ENCODE peak calls at places on chromosomes 7 and 10, in nine cellular contexts. D is tibial artery; Q is body of pancreas; J is pancreas; T is transverse colon; Z is right lobe of liver; N is naive thymus-derived CD4-positive, alpha-beta T cell; G is H9; H is GM12878. W is an unnamed sample.
A peak's percentile ranks its signal among the peaks of the same experiment; 100 is the strongest.

GRCh38 chr7:105734233-105734632 is 142.2 kb downstream of the ATXN7L1 start:
- DNase-seq in D (no peak), Q (no peak), J (no peak), T (no peak), Z (no peak), N (no peak), G (no peak), H (no peak), W (no peak)

GRCh38 chr7:106283831-106284515 is 810 bp downstream of the NAMPT start:
- DNase-seq in D (peak; percentile 66), Q (peak; percentile 60), J (peak; percentile 42), T (peak; percentile 65), Z (peak; percentile 76), N (no peak), G (no peak), H (no peak), W (peak; percentile 40)

GRCh38 chr7:137928626-137929025 is 73.3 kb downstream of the CREB3L2 start:
- DNase-seq in D (no peak), Q (no peak), J (no peak), T (no peak), Z (no peak), N (no peak), G (no peak), H (no peak), W (no peak)

GRCh38 chr10:43074827-43075611 is 1.9 kb upstream of the RET start:
- DNase-seq in D (no peak), Q (no peak), J (no peak), T (no peak), Z (peak; percentile 39), N (no peak), G (no peak), H (no peak), W (no peak)

GRCh38 chr10:47447740-47448139 is 36.2 kb downstream of the ANXA8 start:
- DNase-seq in D (no peak), Q (no peak), J (no peak), T (no peak), Z (no peak), N (no peak), G (no peak), H (no peak), W (no peak)

GRCh38 chr10:4688620-4689019 is 137.4 kb upstream of the AKR1E2 start:
- DNase-seq in D (no peak), Q (no peak), J (no peak), T (no peak), Z (no peak), N (no peak), G (no peak), H (no peak), W (no peak)

GRCh38 chr7:41013117-41013516 is 689.8 kb downstream of the INHBA start:
- DNase-seq in D (no peak), Q (no peak), J (no peak), T (no peak), Z (no peak), N (no peak), G (no peak), H (no peak), W (no peak)

GRCh38 chr7:43535031-43535451 is 47.9 kb upstream of the STK17A start:
- DNase-seq in D (no peak), Q (no peak), J (no peak), T (no peak), Z (no peak), N (no peak), G (no peak), H (no peak), W (no peak)

GRCh38 chr10:53699684-53700083 is 927.1 kb upstream of the MBL2 start:
- DNase-seq in D (no peak), Q (no peak), J (no peak), T (no peak), Z (no peak), N (no peak), G (no peak), H (no peak), W (no peak)

GRCh38 chr7:106616692-106617052 is 44.3 kb downstream of the CCDC71L start:
- DNase-seq in D (no peak), Q (no peak), J (no peak), T (no peak), Z (no peak), N (no peak), G (no peak), H (no peak), W (no peak)

GRCh38 chr7:2420216-2420933 is 17.0 kb downstream of the CHST12 start:
- DNase-seq in D (no peak), Q (no peak), J (no peak), T (no peak), Z (no peak), N (no peak), G (no peak), H (no peak), W (no peak)

GRCh38 chr10:1172256-1172975 is 116.2 kb downstream of the WDR37 start:
- DNase-seq in D (no peak), Q (no peak), J (no peak), T (no peak), Z (peak; percentile 27), N (no peak), G (no peak), H (no peak), W (no peak)

GRCh38 chr10:63711361-63711760 is 190.2 kb downstream of the REEP3 start:
- DNase-seq in D (no peak), Q (peak; percentile 81), J (peak; percentile 83), T (no peak), Z (no peak), N (no peak), G (no peak), H (no peak), W (no peak)

GRCh38 chr10:49115015-49115795 is at the start of gene VSTM4:
- DNase-seq in D (no peak), Q (peak; percentile 21), J (peak; percentile 15), T (no peak), Z (no peak), N (peak; percentile 25), G (peak; percentile 32), H (no peak), W (no peak)

GRCh38 chr7:139661875-139662274 is 115.9 kb downstream of the HIPK2 start:
- DNase-seq in D (no peak), Q (no peak), J (no peak), T (no peak), Z (no peak), N (no peak), G (no peak), H (no peak), W (no peak)
- H3K4me1 ChIP-seq in D (no peaks in the 10 kb centered on the region), Q (peaks cover 69% of the 10 kb centered on the region), J (peaks cover 46% of the 10 kb centered on the region), T (peaks cover 43% of the 10 kb centered on the region), Z (no peaks in the 10 kb centered on the region), N (no peaks in the 10 kb centered on the region), G (peaks cover 10% of the 10 kb centered on the region), H (no peaks in the 10 kb centered on the region), W (peaks cover 13% of the 10 kb centered on the region)

DNA sequence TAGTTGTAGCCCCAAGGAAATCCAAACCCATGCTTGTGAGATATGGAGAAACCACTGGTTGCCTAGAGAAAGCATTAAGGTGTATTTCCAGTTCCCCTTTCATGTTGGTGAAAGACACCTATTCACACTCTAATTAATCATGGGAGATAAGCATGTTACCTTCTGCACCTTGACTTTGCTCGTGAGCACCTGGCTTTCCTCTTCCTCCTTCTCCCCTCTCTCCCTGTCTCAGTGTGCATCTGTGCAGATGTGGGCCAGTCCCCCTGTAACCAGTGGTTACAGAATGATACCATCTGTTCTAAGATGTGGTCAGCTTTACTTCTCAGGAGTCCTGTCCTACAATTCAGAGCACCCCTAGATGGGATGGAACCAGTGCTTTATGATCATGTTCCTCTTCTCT is 160.6 kb downstream of the LCOR start:
- DNase-seq in D (no peak), Q (no peak), J (no peak), T (no peak), Z (no peak), N (no peak), G (no peak), H (no peak), W (no peak)
- H3K4me1 ChIP-seq in D (no peaks in the 10 kb centered on the region), Q (no peaks in the 10 kb centered on the region), J (no peaks in the 10 kb centered on the region), T (peaks cover 6% of the 10 kb centered on the region), Z (no peaks in the 10 kb centered on the region), N (no peaks in the 10 kb centered on the region), G (no peaks in the 10 kb centered on the region), H (peaks cover 22% of the 10 kb centered on the region), W (no peaks in the 10 kb centered on the region)

GRCh38 chr7:21939858-21940322 is 5.8 kb downstream of the CDCA7L start:
- DNase-seq in D (no peak), Q (no peak), J (no peak), T (no peak), Z (no peak), N (no peak), G (no peak), H (no peak), W (no peak)

GRCh38 chr7:21942955-21943354 is 2.7 kb downstream of the CDCA7L start:
- DNase-seq in D (no peak), Q (no peak), J (no peak), T (no peak), Z (no peak), N (no peak), G (no peak), H (no peak), W (no peak)

GRCh38 chr7:21941570-21942224 is 4.0 kb downstream of the CDCA7L start:
- DNase-seq in D (no peak), Q (no peak), J (no peak), T (no peak), Z (no peak), N (no peak), G (no peak), H (peak; percentile 40), W (no peak)

GRCh38 chr7:21938463-21938862 is 7.2 kb downstream of the CDCA7L start:
- DNase-seq in D (no peak), Q (no peak), J (no peak), T (no peak), Z (no peak), N (no peak), G (no peak), H (no peak), W (no peak)

GRCh38 chr7:21939136-21939857 is 6.4 kb downstream of the CDCA7L start:
- DNase-seq in D (no peak), Q (no peak), J (no peak), T (no peak), Z (no peak), N (peak; percentile 66), G (no peak), H (peak; percentile 82), W (no peak)
- H3K4me1 ChIP-seq in D (no peaks in the 10 kb centered on the region), Q (peaks cover 20% of the 10 kb centered on the region), J (peaks cover 17% of the 10 kb centered on the region), T (peaks cover 42% of the 10 kb centered on the region), Z (no peaks in the 10 kb centered on the region), N (no peaks in the 10 kb centered on the region), G (peaks cover 12% of the 10 kb centered on the region), H (peaks cover 37% of the 10 kb centered on the region), W (peaks cover 5% of the 10 kb centered on the region)

DNA sequence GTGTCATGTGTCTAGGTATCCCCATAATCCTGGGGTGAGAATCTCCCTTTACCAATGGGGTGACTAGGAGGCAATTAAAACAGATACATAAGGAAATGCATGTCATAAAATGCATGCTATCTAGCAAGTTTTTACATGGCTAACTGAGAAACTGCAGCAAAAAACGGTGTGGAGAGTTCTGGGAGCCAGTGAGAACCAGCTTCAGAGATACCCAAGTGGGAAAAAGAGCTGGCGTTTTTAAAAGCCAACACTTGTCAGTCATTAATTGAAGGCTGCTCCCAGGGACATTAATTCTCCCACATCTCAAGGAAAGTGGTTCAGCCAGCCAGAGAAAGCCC is 28.2 kb downstream of the ST8SIA6 start:
- DNase-seq in D (no peak), Q (no peak), J (no peak), T (no peak), Z (no peak), N (no peak), G (no peak), H (no peak), W (no peak)
- H3K4me1 ChIP-seq in D (no peaks in the 10 kb centered on the region), Q (no peaks in the 10 kb centered on the region), J (no peaks in the 10 kb centered on the region), T (peaks cover 10% of the 10 kb centered on the region), Z (no peaks in the 10 kb centered on the region), N (peaks cover 43% of the 10 kb centered on the region), G (peaks cover 3% of the 10 kb centered on the region), H (peaks cover 12% of the 10 kb centered on the region), W (peaks cover 3% of the 10 kb centered on the region)